ENCODE peak calls at places on chromosomes 12 and 14, in four cellular contexts. One of them, this sample, is unnamed.
A peak's percentile ranks its signal among the peaks of the same experiment; 100 is the strongest.

GRCh38 chr12:107125833-107126232 is 32.5 kb upstream of the CRY1 start:
- DNase-seq in smooth muscle cell of the brain vasculature: no peak
- DNase-seq in Calu3: no peak
- DNase-seq in HTR-8/SVneo: no peak
- DNase-seq in this sample: no peak

GRCh38 chr14:52835122-52835903 is 43.9 kb upstream of the GNPNAT1 start:
- DNase-seq in smooth muscle cell of the brain vasculature: no peak
- DNase-seq in Calu3: no peak
- DNase-seq in HTR-8/SVneo: peak; percentile 88
- DNase-seq in this sample: no peak

GRCh38 chr12:9049520-9050133 is 60.3 kb downstream of the KLRG1 start:
- DNase-seq in smooth muscle cell of the brain vasculature: peak; percentile 20
- DNase-seq in Calu3: peak; percentile 46
- DNase-seq in HTR-8/SVneo: peak; percentile 11
- DNase-seq in this sample: no peak

GRCh38 chr12:75974323-75975273 is 57.0 kb downstream of the PHLDA1 start:
- DNase-seq in smooth muscle cell of the brain vasculature: no peak
- DNase-seq in Calu3: no peak
- DNase-seq in HTR-8/SVneo: no peak
- DNase-seq in this sample: no peak

GRCh38 chr12:95611676-95612309 is 60.5 kb upstream of the USP44 start:
- DNase-seq in smooth muscle cell of the brain vasculature: no peak
- DNase-seq in Calu3: peak; percentile 29
- DNase-seq in HTR-8/SVneo: no peak
- DNase-seq in this sample: no peak

GRCh38 chr12:110741371-110741770 is 1.3 kb downstream of the PPP1CC start:
- DNase-seq in smooth muscle cell of the brain vasculature: no peak
- DNase-seq in Calu3: no peak
- DNase-seq in HTR-8/SVneo: no peak
- DNase-seq in this sample: no peak

GRCh38 chr14:106842687-106843086 is 1316.3 kb downstream of the TMEM121 start:
- DNase-seq in smooth muscle cell of the brain vasculature: no peak
- DNase-seq in Calu3: peak; percentile 79
- DNase-seq in HTR-8/SVneo: no peak
- DNase-seq in this sample: no peak

GRCh38 chr12:6200266-6201198 is at the start of gene CD9:
- DNase-seq in smooth muscle cell of the brain vasculature: no peak
- DNase-seq in Calu3: peak; percentile 78
- DNase-seq in HTR-8/SVneo: peak; percentile 94
- DNase-seq in this sample: peak; percentile 87

GRCh38 chr12:78120866-78121590 is 290.3 kb downstream of the NAV3 start:
- DNase-seq in smooth muscle cell of the brain vasculature: no peak
- DNase-seq in Calu3: peak; percentile 15
- DNase-seq in HTR-8/SVneo: peak; percentile 3
- DNase-seq in this sample: no peak

GRCh38 chr12:90921536-90921935 is 33.4 kb downstream of the CCER1 start:
- DNase-seq in smooth muscle cell of the brain vasculature: no peak
- DNase-seq in Calu3: no peak
- DNase-seq in HTR-8/SVneo: no peak
- DNase-seq in this sample: no peak

GRCh38 chr12:64383675-64384074 is 6.9 kb downstream of the C12orf56 start:
- DNase-seq in smooth muscle cell of the brain vasculature: no peak
- DNase-seq in Calu3: no peak
- DNase-seq in HTR-8/SVneo: no peak
- DNase-seq in this sample: no peak

GRCh38 chr12:54439521-54440255 is 20.6 kb upstream of the ITGA5 start:
- DNase-seq in smooth muscle cell of the brain vasculature: no peak
- DNase-seq in Calu3: no peak
- DNase-seq in HTR-8/SVneo: peak; percentile 82
- DNase-seq in this sample: no peak

GRCh38 chr14:89702151-89702936 is 252.2 kb downstream of the EFCAB11 start:
- DNase-seq in smooth muscle cell of the brain vasculature: no peak
- DNase-seq in Calu3: no peak
- DNase-seq in HTR-8/SVneo: no peak
- DNase-seq in this sample: no peak

GRCh38 chr12:93825926-93826599 is 148.9 kb downstream of the CRADD start:
- DNase-seq in smooth muscle cell of the brain vasculature: no peak
- DNase-seq in Calu3: no peak
- DNase-seq in HTR-8/SVneo: no peak
- DNase-seq in this sample: no peak

GRCh38 chr12:105935106-105935505 is 203.6 kb downstream of the NUAK1 start:
- DNase-seq in smooth muscle cell of the brain vasculature: no peak
- DNase-seq in Calu3: no peak
- DNase-seq in HTR-8/SVneo: no peak
- DNase-seq in this sample: no peak

GRCh38 chr12:116040412-116040811 is 237.1 kb downstream of the MED13L start:
- DNase-seq in smooth muscle cell of the brain vasculature: no peak
- DNase-seq in Calu3: no peak
- DNase-seq in HTR-8/SVneo: no peak
- DNase-seq in this sample: no peak

GRCh38 chr14:84643438-84643837 is 886.5 kb upstream of the FLRT2 start:
- DNase-seq in smooth muscle cell of the brain vasculature: no peak
- DNase-seq in Calu3: no peak
- DNase-seq in HTR-8/SVneo: no peak
- DNase-seq in this sample: no peak

GRCh38 chr12:88833641-88834116 is 253.4 kb upstream of the KITLG start:
- DNase-seq in smooth muscle cell of the brain vasculature: no peak
- DNase-seq in Calu3: no peak
- DNase-seq in HTR-8/SVneo: no peak
- DNase-seq in this sample: no peak